ENCODE peak calls at places on chromosomes 1 and 21, in four cellular contexts. P is NCI-H82; H is CD8-positive, alpha-beta T cell; O is NCI-H2029. X is an unnamed sample.

GRCh38 chr1:184027751-184028682 is 9.5 kb downstream of the COLGALT2 start:
- DNase-seq in P (no peak), H (no peak), O (no peak), X (no peak)

GRCh38 chr1:201630582-201630981 is 91.7 kb downstream of the NAV1 start:
- DNase-seq in O (no peak), H (no peak), P (no peak), X (no peak)

GRCh38 chr1:109529895-109530456 is 9.7 kb upstream of the GPR61 start:
- DNase-seq in P (peak; percentile 42), H (no peak), O (peak; percentile 11), X (no peak)

GRCh38 chr1:228897901-228898300 is 162.6 kb downstream of the RHOU start:
- DNase-seq in H (no peak), O (no peak), P (no peak), X (no peak)

GRCh38 chr1:71762514-71763255 is 519.7 kb downstream of the NEGR1 start:
- DNase-seq in H (no peak), O (no peak), P (no peak), X (no peak)

GRCh38 chr1:110243146-110243545 is 33.0 kb downstream of the KCNC4 start:
- DNase-seq in P (no peak), O (peak; percentile 46), H (no peak), X (no peak)

GRCh38 chr21:41894922-41895557 is 15.9 kb upstream of the PRDM15 start:
- DNase-seq in O (no peak), H (no peak), P (no peak), X (no peak)

GRCh38 chr21:45410151-45410864 is 5.3 kb downstream of the COL18A1 start:
- DNase-seq in H (no peak), P (no peak), O (no peak), X (no peak)

GRCh38 chr1:18682375-18682774 is 51.7 kb downstream of the PAX7 start:
- DNase-seq in O (no peak), H (no peak), P (peak; percentile 37), X (no peak)

GRCh38 chr21:31236528-31236927 is 107.5 kb downstream of the TIAM1 start:
- DNase-seq in H (no peak), P (no peak), O (no peak), X (no peak)

GRCh38 chr1:67831850-67832513 is 1.3 kb downstream of the GNG12 start:
- DNase-seq in H (no peak), O (peak; percentile 52), P (peak; percentile 75), X (peak; percentile 49)